ENCODE peak calls at places on chromosomes 7 and 10, in six cellular contexts. F is HepG2, Y is K562, Q is GM12891, D is H1, B is GM12878. U is an unnamed sample.
A peak's percentile ranks its signal among the peaks of the same experiment; 100 is the strongest.

GRCh38 chr7:131016230-131016629 is 282.2 kb upstream of the KLF14 start:
- DNase-seq in F (peak; percentile 44), Y (no peak), Q (no peak), D (no peak), B (no peak), U (no peak)

GRCh38 chr10:105793071-105793470 is 1152.0 kb downstream of the SORCS3 start:
- DNase-seq in F (no peak), Y (no peak), Q (no peak), D (no peak), B (no peak), U (no peak)

GRCh38 chr10:74047871-74048270 is 50.0 kb downstream of the VCL start:
- DNase-seq in F (no peak), Y (no peak), Q (no peak), D (no peak), B (no peak), U (no peak)

GRCh38 chr10:101564490-101564991 is 23.5 kb downstream of the POLL start:
- DNase-seq in F (no peak), Y (no peak), Q (no peak), D (no peak), B (no peak), U (no peak)

GRCh38 chr10:93030409-93030808 is 30.2 kb upstream of the CYP26C1 start:
- DNase-seq in F (peak; percentile 20), Y (no peak), Q (no peak), D (no peak), B (no peak), U (no peak)

GRCh38 chr10:26706936-26707335 is 9.4 kb downstream of the PDSS1 start:
- DNase-seq in F (no peak), Y (no peak), Q (no peak), D (no peak), B (no peak), U (no peak)

GRCh38 chr7:100444311-100445278 is 8.3 kb upstream of the PPP1R35 start:
- DNase-seq in F (peak; percentile 96), Y (peak; percentile 84), Q (no peak), D (no peak), B (no peak), U (no peak)

GRCh38 chr10:132970641-132971438 is 28.5 kb upstream of the CFAP46 start:
- DNase-seq in F (no peak), Y (no peak), Q (no peak), D (no peak), B (no peak), U (no peak)

GRCh38 chr7:90007831-90008230 is 146.4 kb upstream of the STEAP1 start:
- DNase-seq in F (no peak), Y (no peak), Q (no peak), D (no peak), B (no peak), U (no peak)

GRCh38 chr7:95536656-95537311 is 51.0 kb downstream of the ASB4 start:
- DNase-seq in F (peak; percentile 20), Y (no peak), Q (no peak), D (no peak), B (no peak), U (no peak)

GRCh38 chr10:127399635-127400034 is 149.5 kb upstream of the NPS start:
- DNase-seq in F (no peak), Y (no peak), Q (no peak), D (no peak), B (no peak), U (no peak)

GRCh38 chr10:85152488-85152887 is 824.1 kb downstream of the CCSER2 start:
- DNase-seq in F (no peak), Y (no peak), Q (no peak), D (no peak), B (no peak), U (no peak)

GRCh38 chr7:16636533-16637173 is 8.9 kb downstream of the ANKMY2 start:
- DNase-seq in F (no peak), Y (no peak), Q (no peak), D (no peak), B (no peak), U (no peak)

GRCh38 chr7:36040679-36041078 is 112.4 kb upstream of the EEPD1 start:
- DNase-seq in F (no peak), Y (no peak), Q (no peak), D (no peak), B (no peak), U (no peak)

GRCh38 chr10:42954776-42955492 is 121.9 kb upstream of the RET start:
- DNase-seq in F (no peak), Y (no peak), Q (no peak), D (no peak), B (no peak), U (no peak)

GRCh38 chr10:132654708-132655661 is 117.4 kb downstream of the INPP5A start:
- DNase-seq in F (peak; percentile 20), Y (peak; percentile 80), Q (peak; percentile 91), D (peak; percentile 39), B (no peak), U (peak; percentile 81)

GRCh38 chr7:25382175-25382574 is 153.9 kb upstream of the NPVF start:
- DNase-seq in F (no peak), Y (no peak), Q (no peak), D (no peak), B (no peak), U (no peak)

GRCh38 chr10:124601016-124601415 is 139.4 kb downstream of the LHPP start:
- DNase-seq in F (no peak), Y (no peak), Q (no peak), D (no peak), B (no peak), U (no peak)

GRCh38 chr7:7912937-7913336 is 55.7 kb upstream of the GLCCI1 start:
- DNase-seq in F (no peak), Y (no peak), Q (no peak), D (no peak), B (no peak), U (no peak)

GRCh38 chr10:79453392-79453791 is 8.0 kb upstream of the ZCCHC24 start:
- DNase-seq in F (no peak), Y (no peak), Q (no peak), D (no peak), B (no peak), U (no peak)

GRCh38 chr7:44796034-44796503 is 412 bp upstream of the PPIA start:
- DNase-seq in F (peak; percentile 53), Y (no peak), Q (no peak), D (peak; percentile 23), B (no peak), U (no peak)

GRCh38 chr10:109956454-109957091 is 33.3 kb upstream of the XPNPEP1 start:
- DNase-seq in F (peak; percentile 68), Y (peak; percentile 56), Q (peak; percentile 32), D (no peak), B (no peak), U (peak; percentile 36)

GRCh38 chr10:98030991-98031431 is 590 bp upstream of the CRTAC1 start:
- DNase-seq in F (no peak), Y (no peak), Q (no peak), D (no peak), B (no peak), U (no peak)

GRCh38 chr10:110618206-110618605 is 25.9 kb upstream of the RBM20 start:
- DNase-seq in F (no peak), Y (no peak), Q (no peak), D (no peak), B (no peak), U (no peak)

GRCh38 chr10:70761031-70761601 is 24.1 kb downstream of the TBATA start:
- DNase-seq in F (no peak), Y (no peak), Q (no peak), D (no peak), B (no peak), U (no peak)

GRCh38 chr7:128217972-128218652 is 23.0 kb upstream of the LEP start:
- DNase-seq in F (peak; percentile 9), Y (peak; percentile 39), Q (no peak), D (no peak), B (no peak), U (no peak)

GRCh38 chr10:67883710-67884312 is 645 bp upstream of the SIRT1 start:
- DNase-seq in F (no peak), Y (no peak), Q (no peak), D (no peak), B (no peak), U (no peak)

GRCh38 chr10:67884842-67885680 is 605 bp downstream of the SIRT1 start:
- DNase-seq in F (peak; percentile 48), Y (peak; percentile 78), Q (peak; percentile 66), D (no peak), B (peak; percentile 12), U (peak; percentile 54)

GRCh38 chr10:67884313-67884841 is at the start of gene SIRT1:
- DNase-seq in F (peak; percentile 88), Y (peak; percentile 97), Q (peak; percentile 80), D (peak; percentile 88), B (peak; percentile 71), U (peak; percentile 80)
- TF ChIP-seq POLR2A in F (peak; percentile 93), Y (peak; percentile 87), Q (peak; percentile 97), D (peak; percentile 99), B (peak; percentile 91), U (peak; percentile 97)

DNA sequence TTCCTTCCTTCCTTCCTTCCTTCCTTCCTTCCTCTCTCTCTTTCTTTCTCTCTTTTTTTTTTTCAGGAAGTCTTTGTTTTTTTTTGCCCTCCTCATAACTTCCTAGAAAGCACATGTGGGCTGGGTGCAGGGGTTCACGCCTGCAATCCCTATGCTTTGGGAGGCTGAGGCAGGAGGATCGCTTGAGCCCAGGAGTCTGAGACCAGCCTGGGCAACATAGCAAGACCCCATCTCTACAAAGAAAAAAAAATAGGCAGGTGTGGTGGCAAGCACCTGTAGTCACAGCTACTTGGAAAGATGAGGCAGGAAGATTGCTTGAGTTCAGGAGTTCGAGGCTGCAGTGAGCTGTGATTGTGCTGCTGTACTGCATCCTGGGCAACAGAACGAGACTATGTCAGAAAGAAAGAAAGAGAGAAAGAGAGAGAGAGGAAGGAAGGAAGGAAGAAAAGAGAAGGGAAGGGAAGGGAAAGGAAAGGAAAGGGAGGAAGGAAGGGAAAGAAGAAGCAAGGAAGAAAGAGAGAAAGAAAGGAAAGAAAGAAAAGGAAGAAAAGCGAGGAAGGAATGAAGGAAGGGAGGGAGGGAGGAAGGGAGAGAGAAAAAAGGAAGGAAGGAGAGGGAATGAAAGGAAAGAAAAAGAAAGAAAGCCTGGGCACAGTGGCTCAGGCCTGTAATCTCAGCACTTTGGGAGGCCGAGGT is 13.5 kb upstream of the BAIAP2L1 start:
- DNase-seq in F (no peak), Y (no peak), Q (no peak), D (no peak), B (no peak), U (no peak)
- TF ChIP-seq POLR2AphosphoS5 in F (no peak), Y (no peak), Q (no peak), D (no peak), B (no peak), U (no peak)

GRCh38 chr7:28509256-28510021 is 97.1 kb downstream of the CREB5 start:
- DNase-seq in F (no peak), Y (no peak), Q (no peak), D (no peak), B (peak; percentile 45), U (peak; percentile 16)
- TF ChIP-seq TAF1 in F (no peak), Y (no peak), Q (no peak), D (no peak), B (no peak), U (no peak)

DNA sequence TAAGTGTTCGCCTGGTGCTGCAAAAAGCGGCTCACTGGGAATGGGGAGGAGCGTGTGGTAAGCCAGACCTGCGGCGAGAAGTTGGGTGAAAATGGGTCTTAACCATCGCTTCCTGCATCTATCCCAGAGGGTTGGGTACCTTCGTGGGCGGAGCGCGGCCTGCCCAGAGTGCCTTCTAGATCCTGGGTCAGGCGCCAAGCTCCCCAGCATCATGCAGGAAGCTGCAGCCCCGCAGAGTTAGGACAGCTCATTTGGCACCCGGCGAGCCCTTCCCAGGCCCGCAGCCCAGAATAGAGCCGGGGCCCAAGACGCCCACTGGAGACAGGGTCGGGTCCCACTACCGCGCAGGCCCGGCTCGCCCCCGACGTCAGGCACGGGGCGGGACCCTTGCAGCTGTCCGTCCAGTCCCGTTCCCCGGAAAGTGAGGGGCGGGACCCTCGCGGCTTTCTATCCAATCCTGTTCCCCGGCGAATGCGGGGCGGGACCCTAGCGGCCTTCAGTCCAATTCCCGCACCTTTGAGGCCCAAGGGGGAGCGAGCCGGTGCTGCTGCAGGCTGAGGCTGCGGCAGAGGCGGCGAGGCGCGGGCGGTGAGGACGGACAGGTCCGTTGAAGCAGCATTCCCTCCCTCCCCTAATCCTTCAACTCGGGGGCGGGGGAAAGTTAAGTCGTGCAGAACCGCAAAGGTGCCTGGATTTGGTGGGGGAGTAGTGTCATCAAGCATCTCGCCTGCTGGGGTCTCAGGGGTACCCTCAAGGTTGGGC is at the start of gene CROT:
- DNase-seq in F (peak; percentile 91), Y (peak; percentile 97), Q (peak; percentile 83), D (peak; percentile 78), B (peak; percentile 67), U (peak; percentile 83)
- TF ChIP-seq POLR2A in F (peak; percentile 90), Y (peak; percentile 77), Q (peak; percentile 59), D (peak; percentile 74), B (peak; percentile 91), U (peak; percentile 82)